ENCODE peak calls at places on chromosomes 5 and 9, in four cellular contexts. H is kidney tubule cell; U is NCI-H774; N is activated CD8-positive, alpha-beta memory T cell treated with anti-CD3 and anti-CD28 coated beads for 4 hours. X is an unnamed sample.
A peak's percentile ranks its signal among the peaks of the same experiment; 100 is the strongest.

GRCh38 chr5:179906795-179907569 is 715 bp downstream of the TBC1D9B start:
- DNase-seq in N (no peak), U (no peak), H (peak; percentile 50), X (no peak)

GRCh38 chr9:20321683-20322082 is 300.6 kb downstream of the MLLT3 start:
- DNase-seq in N (peak; percentile 20), U (no peak), H (peak; percentile 12), X (no peak)

GRCh38 chr5:7208911-7209310 is 187.0 kb upstream of the ADCY2 start:
- DNase-seq in N (no peak), H (no peak), U (peak; percentile 93), X (peak; percentile 99)

GRCh38 chr5:59133801-59134261 is 551.0 kb downstream of the RAB3C start:
- DNase-seq in N (no peak), H (peak; percentile 12), U (no peak), X (no peak)

GRCh38 chr5:99104538-99105132 is 175.8 kb upstream of the CHD1 start:
- DNase-seq in U (peak; percentile 38), N (no peak), H (peak; percentile 46), X (peak; percentile 46)

GRCh38 chr5:143354025-143354424 is 49.5 kb downstream of the NR3C1 start:
- DNase-seq in N (no peak), H (no peak), U (no peak), X (no peak)

GRCh38 chr5:174872271-174872670 is 147.9 kb downstream of the MSX2 start:
- DNase-seq in U (no peak), N (no peak), H (no peak), X (no peak)

GRCh38 chr9:96031366-96031824 is 155.9 kb downstream of the ERCC6L2 start:
- DNase-seq in U (peak; percentile 46), N (no peak), H (no peak), X (peak; percentile 94)

GRCh38 chr9:84317563-84317962 is 23.0 kb downstream of the SLC28A3 start:
- DNase-seq in H (no peak), N (no peak), U (no peak), X (no peak)

GRCh38 chr5:169190860-169191259 is 110.1 kb downstream of the SLIT3 start:
- DNase-seq in H (no peak), N (no peak), U (no peak), X (peak; percentile 13)

GRCh38 chr5:57863661-57864060 is 381.1 kb upstream of the ACTBL2 start:
- DNase-seq in U (no peak), H (peak; percentile 25), N (no peak), X (no peak)

GRCh38 chr5:62093981-62094380 is 212.0 kb upstream of the KIF2A start:
- DNase-seq in U (peak; percentile 86), N (no peak), H (peak; percentile 69), X (peak; percentile 77)

GRCh38 chr5:13188393-13188792 is 756.1 kb downstream of the DNAH5 start:
- DNase-seq in U (no peak), N (no peak), H (peak; percentile 17), X (no peak)

GRCh38 chr5:158514353-158514960 is 585.3 kb downstream of the EBF1 start:
- DNase-seq in U (no peak), N (no peak), H (peak; percentile 55), X (no peak)

GRCh38 chr9:12702160-12702758 is 9.1 kb downstream of the TYRP1 start:
- DNase-seq in U (no peak), H (peak; percentile 64), N (no peak), X (no peak)

GRCh38 chr5:42785756-42786155 is 25.9 kb downstream of the SELENOP start:
- DNase-seq in N (no peak), H (no peak), U (no peak), X (no peak)

GRCh38 chr9:97853844-97854695 is 1.0 kb downstream of the FOXE1 start:
- DNase-seq in N (no peak), U (no peak), H (peak; percentile 54), X (peak; percentile 71)

GRCh38 chr9:36902063-36902735 is 131.9 kb downstream of the PAX5 start:
- DNase-seq in H (no peak), N (no peak), U (no peak), X (no peak)

GRCh38 chr9:128916204-128916603 is 4.6 kb upstream of the PHYHD1 start:
- DNase-seq in H (no peak), U (no peak), N (no peak), X (no peak)

GRCh38 chr9:121650220-121651013 is 1.0 kb upstream of the DAB2IP start:
- DNase-seq in H (peak; percentile 64), N (no peak), U (no peak), X (peak; percentile 87)

GRCh38 chr5:72130342-72130741 is 23.1 kb downstream of the MAP1B start:
- DNase-seq in H (no peak), N (no peak), U (no peak), X (no peak)

GRCh38 chr9:71781391-71781790 is 13.1 kb upstream of the CEMIP2 start:
- DNase-seq in N (no peak), U (no peak), H (no peak), X (no peak)

GRCh38 chr9:127578952-127579853 is 32.9 kb upstream of the STXBP1 start:
- DNase-seq in H (peak; percentile 99), N (peak; percentile 65), U (peak; percentile 91), X (no peak)

GRCh38 chr9:121023064-121023463 is 27.0 kb downstream of the C5 start:
- DNase-seq in U (no peak), H (no peak), N (no peak), X (no peak)

GRCh38 chr5:3511774-3512173 is 83.9 kb upstream of the IRX1 start:
- DNase-seq in H (no peak), N (no peak), U (no peak), X (no peak)

GRCh38 chr5:106865279-106865678 is 805.5 kb downstream of the EFNA5 start:
- DNase-seq in U (no peak), N (no peak), H (no peak), X (no peak)

GRCh38 chr5:4576161-4576748 is 563.9 kb upstream of the ADAMTS16 start:
- DNase-seq in H (peak; percentile 30), U (no peak), N (no peak), X (no peak)

GRCh38 chr9:89969156-89969566 is 364.3 kb downstream of the GADD45G start:
- DNase-seq in H (peak; percentile 9), N (no peak), U (peak; percentile 36), X (peak; percentile 25)

GRCh38 chr5:17340816-17341215 is 123.4 kb downstream of the BASP1 start:
- DNase-seq in N (no peak), U (no peak), H (no peak), X (no peak)

GRCh38 chr9:121692606-121693505 is 41.4 kb downstream of the DAB2IP start:
- DNase-seq in H (peak; percentile 92), U (no peak), N (no peak), X (no peak)

GRCh38 chr9:12933957-12934356 is 159.1 kb downstream of the LURAP1L start:
- DNase-seq in U (no peak), N (no peak), H (peak; percentile 88), X (no peak)

GRCh38 chr5:151002250-151002649 is 18.1 kb upstream of the GPX3 start:
- DNase-seq in N (no peak), U (no peak), H (peak; percentile 64), X (no peak)

GRCh38 chr5:655406-655805 is 37.7 kb downstream of the TPPP start:
- DNase-seq in U (no peak), H (no peak), N (no peak), X (no peak)

GRCh38 chr5:20469390-20469789 is 481.4 kb upstream of the CDH18 start:
- DNase-seq in N (no peak), U (no peak), H (no peak), X (no peak)

GRCh38 chr5:32339198-32339597 is 26.5 kb upstream of the MTMR12 start:
- DNase-seq in N (no peak), H (peak; percentile 22), U (no peak), X (no peak)

GRCh38 chr9:105880517-105880916 is 186.2 kb downstream of the TMEM38B start:
- DNase-seq in H (no peak), N (no peak), U (no peak), X (no peak)

GRCh38 chr9:72809586-72809985 is 143.3 kb downstream of the ALDH1A1 start:
- DNase-seq in H (no peak), N (no peak), U (no peak), X (no peak)

GRCh38 chr5:62144395-62145022 is 161.5 kb upstream of the KIF2A start:
- DNase-seq in N (no peak), U (peak; percentile 52), H (peak; percentile 74), X (peak; percentile 59)

GRCh38 chr9:115146581-115147021 is 28.6 kb upstream of the TNC start:
- DNase-seq in H (peak; percentile 95), N (no peak), U (no peak), X (no peak)

X was measured in NCI-H1105 treated with DMSO at 0.1 percent for 48 hours.